ENCODE peak calls at places on chromosomes 3 and 15, in nine cellular contexts. One of them, this sample, is unnamed.

GRCh38 chr3:83302091-83302490 is 1540.6 kb upstream of the GBE1 start:
- DNase-seq in MM.1S: no peak
- DNase-seq in mammary epithelial cell: no peak
- DNase-seq in esophagus squamous epithelium: no peak
- DNase-seq in left lung: no peak
- DNase-seq in heart right ventricle: no peak
- DNase-seq in heart left ventricle: no peak
- DNase-seq in adrenal gland: no peak
- DNase-seq in lower lobe of right lung: no peak
- DNase-seq in this sample: no peak

GRCh38 chr3:11138371-11138770 is 15.9 kb upstream of the HRH1 start:
- DNase-seq in MM.1S: no peak
- DNase-seq in mammary epithelial cell: no peak
- DNase-seq in esophagus squamous epithelium: no peak
- DNase-seq in left lung: no peak
- DNase-seq in heart right ventricle: no peak
- DNase-seq in heart left ventricle: no peak
- DNase-seq in adrenal gland: no peak
- DNase-seq in lower lobe of right lung: no peak
- DNase-seq in this sample: no peak

GRCh38 chr3:127792664-127793292 is 29.5 kb downstream of the MGLL start:
- DNase-seq in MM.1S: no peak
- DNase-seq in mammary epithelial cell: peak; percentile 38
- DNase-seq in esophagus squamous epithelium: no peak
- DNase-seq in left lung: no peak
- DNase-seq in heart right ventricle: peak; percentile 75
- DNase-seq in heart left ventricle: peak; percentile 76
- DNase-seq in adrenal gland: no peak
- DNase-seq in lower lobe of right lung: no peak
- DNase-seq in this sample: no peak

GRCh38 chr3:37074178-37074577 is 80.9 kb downstream of the MLH1 start:
- DNase-seq in MM.1S: no peak
- DNase-seq in mammary epithelial cell: peak; percentile 46
- DNase-seq in esophagus squamous epithelium: no peak
- DNase-seq in left lung: no peak
- DNase-seq in heart right ventricle: no peak
- DNase-seq in heart left ventricle: no peak
- DNase-seq in adrenal gland: no peak
- DNase-seq in lower lobe of right lung: no peak
- DNase-seq in this sample: no peak

GRCh38 chr3:152300029-152300764 is 31.5 kb downstream of the MBNL1 start:
- DNase-seq in MM.1S: no peak
- DNase-seq in mammary epithelial cell: no peak
- DNase-seq in esophagus squamous epithelium: no peak
- DNase-seq in left lung: no peak
- DNase-seq in heart right ventricle: no peak
- DNase-seq in heart left ventricle: no peak
- DNase-seq in adrenal gland: no peak
- DNase-seq in lower lobe of right lung: no peak
- DNase-seq in this sample: no peak

GRCh38 chr3:54858386-54858785 is 69.5 kb downstream of the LRTM1 start:
- DNase-seq in MM.1S: no peak
- DNase-seq in mammary epithelial cell: no peak
- DNase-seq in esophagus squamous epithelium: no peak
- DNase-seq in left lung: no peak
- DNase-seq in heart right ventricle: no peak
- DNase-seq in heart left ventricle: no peak
- DNase-seq in adrenal gland: no peak
- DNase-seq in lower lobe of right lung: no peak
- DNase-seq in this sample: no peak

GRCh38 chr15:50506121-50506520 is 40.3 kb downstream of the USP50 start:
- DNase-seq in MM.1S: no peak
- DNase-seq in mammary epithelial cell: no peak
- DNase-seq in esophagus squamous epithelium: no peak
- DNase-seq in left lung: no peak
- DNase-seq in heart right ventricle: no peak
- DNase-seq in heart left ventricle: no peak
- DNase-seq in adrenal gland: peak; percentile 70
- DNase-seq in lower lobe of right lung: no peak
- DNase-seq in this sample: no peak

GRCh38 chr3:166265153-166265552 is 427.9 kb upstream of the BCHE start:
- DNase-seq in MM.1S: peak; percentile 48
- DNase-seq in mammary epithelial cell: no peak
- DNase-seq in esophagus squamous epithelium: no peak
- DNase-seq in left lung: no peak
- DNase-seq in heart right ventricle: no peak
- DNase-seq in heart left ventricle: no peak
- DNase-seq in adrenal gland: no peak
- DNase-seq in lower lobe of right lung: no peak
- DNase-seq in this sample: no peak

GRCh38 chr15:90809536-90809935 is 58.9 kb upstream of the FURIN start:
- DNase-seq in MM.1S: no peak
- DNase-seq in mammary epithelial cell: no peak
- DNase-seq in esophagus squamous epithelium: no peak
- DNase-seq in left lung: no peak
- DNase-seq in heart right ventricle: no peak
- DNase-seq in heart left ventricle: no peak
- DNase-seq in adrenal gland: no peak
- DNase-seq in lower lobe of right lung: no peak
- DNase-seq in this sample: no peak

GRCh38 chr3:8768364-8769087 is 887 bp downstream of the OXTR start:
- DNase-seq in MM.1S: no peak
- DNase-seq in mammary epithelial cell: no peak
- DNase-seq in esophagus squamous epithelium: no peak
- DNase-seq in left lung: no peak
- DNase-seq in heart right ventricle: no peak
- DNase-seq in heart left ventricle: no peak
- DNase-seq in adrenal gland: no peak
- DNase-seq in lower lobe of right lung: no peak
- DNase-seq in this sample: no peak

GRCh38 chr15:64571857-64572291 is 111.5 kb downstream of the ZNF609 start:
- DNase-seq in MM.1S: peak; percentile 48
- DNase-seq in mammary epithelial cell: no peak
- DNase-seq in esophagus squamous epithelium: no peak
- DNase-seq in left lung: no peak
- DNase-seq in heart right ventricle: no peak
- DNase-seq in heart left ventricle: no peak
- DNase-seq in adrenal gland: no peak
- DNase-seq in lower lobe of right lung: no peak
- DNase-seq in this sample: no peak

DNA sequence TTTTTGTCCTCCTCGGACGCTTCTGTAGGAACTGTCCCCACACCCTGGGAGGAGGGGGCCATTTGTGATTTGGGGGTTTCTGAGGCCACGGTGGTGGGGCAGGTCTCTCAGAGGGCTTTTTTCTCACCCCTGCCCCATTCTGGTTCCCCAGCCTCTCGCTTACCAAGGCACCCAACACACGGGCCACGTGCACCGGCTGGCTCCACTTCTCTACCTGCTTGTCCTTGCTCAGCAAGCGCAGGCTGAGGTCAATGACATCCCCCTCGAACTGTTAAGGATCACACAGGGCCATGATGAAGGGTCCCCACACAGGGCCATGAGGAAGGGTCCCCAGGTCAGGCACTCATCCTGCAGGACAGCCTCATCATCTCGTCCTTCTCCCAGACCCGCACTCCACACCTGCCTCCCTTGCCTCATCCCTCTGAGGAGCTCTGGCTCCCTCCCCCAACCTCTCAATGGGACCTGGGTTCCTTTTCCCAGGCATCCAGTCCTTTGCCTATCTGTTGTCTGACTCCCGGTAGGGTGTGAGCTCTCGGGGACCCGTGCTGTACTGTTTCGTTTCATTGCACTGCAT is 10.6 kb downstream of the EPB42 start:
- DNase-seq in MM.1S: no peak
- DNase-seq in mammary epithelial cell: no peak
- DNase-seq in esophagus squamous epithelium: no peak
- DNase-seq in left lung: no peak
- DNase-seq in heart right ventricle: no peak
- DNase-seq in heart left ventricle: no peak
- DNase-seq in adrenal gland: no peak
- DNase-seq in lower lobe of right lung: no peak
- DNase-seq in this sample: no peak
- H3K27me3 ChIP-seq in MM.1S: no peaks in the 10 kb centered on the region
- H3K27me3 ChIP-seq in mammary epithelial cell: no peaks in the 10 kb centered on the region
- H3K27me3 ChIP-seq in esophagus squamous epithelium: peaks cover 50% of the 10 kb centered on the region
- H3K27me3 ChIP-seq in left lung: peaks cover 29% of the 10 kb centered on the region
- H3K27me3 ChIP-seq in heart right ventricle: peaks cover 13% of the 10 kb centered on the region
- H3K27me3 ChIP-seq in heart left ventricle: no peaks in the 10 kb centered on the region
- H3K27me3 ChIP-seq in adrenal gland: no peaks in the 10 kb centered on the region
- H3K27me3 ChIP-seq in lower lobe of right lung: peaks cover 15% of the 10 kb centered on the region
- H3K27me3 ChIP-seq in this sample: no peaks in the 10 kb centered on the region

GRCh38 chr3:56988458-56988857 is 72.0 kb upstream of the SPATA12 start:
- DNase-seq in MM.1S: no peak
- DNase-seq in mammary epithelial cell: no peak
- DNase-seq in esophagus squamous epithelium: no peak
- DNase-seq in left lung: no peak
- DNase-seq in heart right ventricle: no peak
- DNase-seq in heart left ventricle: no peak
- DNase-seq in adrenal gland: no peak
- DNase-seq in lower lobe of right lung: no peak
- DNase-seq in this sample: no peak

GRCh38 chr3:56989434-56990294 is 70.8 kb upstream of the SPATA12 start:
- DNase-seq in MM.1S: no peak
- DNase-seq in mammary epithelial cell: no peak
- DNase-seq in esophagus squamous epithelium: no peak
- DNase-seq in left lung: no peak
- DNase-seq in heart right ventricle: peak; percentile 43
- DNase-seq in heart left ventricle: no peak
- DNase-seq in adrenal gland: no peak
- DNase-seq in lower lobe of right lung: no peak
- DNase-seq in this sample: no peak

GRCh38 chr3:56987238-56987932 is 73.1 kb upstream of the SPATA12 start:
- DNase-seq in MM.1S: no peak
- DNase-seq in mammary epithelial cell: no peak
- DNase-seq in esophagus squamous epithelium: no peak
- DNase-seq in left lung: no peak
- DNase-seq in heart right ventricle: no peak
- DNase-seq in heart left ventricle: no peak
- DNase-seq in adrenal gland: no peak
- DNase-seq in lower lobe of right lung: no peak
- DNase-seq in this sample: peak; percentile 57

GRCh38 chr3:56990295-56991015 is 70.0 kb upstream of the SPATA12 start:
- DNase-seq in MM.1S: no peak
- DNase-seq in mammary epithelial cell: no peak
- DNase-seq in esophagus squamous epithelium: no peak
- DNase-seq in left lung: no peak
- DNase-seq in heart right ventricle: no peak
- DNase-seq in heart left ventricle: no peak
- DNase-seq in adrenal gland: no peak
- DNase-seq in lower lobe of right lung: no peak
- DNase-seq in this sample: no peak

DNA sequence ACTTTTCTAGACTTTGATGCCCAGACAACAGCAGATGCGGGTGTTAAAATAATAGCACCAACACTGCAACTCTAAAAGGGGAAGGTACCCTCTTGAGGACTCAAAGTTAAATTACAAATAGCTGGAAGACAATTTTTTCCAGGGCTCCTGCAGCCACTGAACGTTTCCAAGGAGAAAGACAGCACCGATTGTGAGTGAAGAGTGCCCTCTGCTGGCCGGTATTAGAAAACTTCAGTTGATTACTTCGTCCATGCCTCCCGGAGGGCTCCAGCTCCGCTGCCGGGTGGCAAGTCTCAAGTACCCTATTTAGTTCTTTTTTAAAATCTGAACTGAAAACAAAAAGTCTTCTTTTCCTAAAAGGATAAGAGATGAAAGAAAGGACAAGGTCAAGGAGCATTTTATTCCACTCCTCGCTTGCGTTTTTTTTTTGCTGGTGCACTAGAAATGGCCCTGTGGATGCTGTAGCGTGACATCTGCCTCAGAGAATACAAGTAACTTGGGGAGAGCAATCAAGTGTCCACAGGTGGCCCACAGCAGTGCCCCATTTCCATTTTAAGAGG is 71.5 kb upstream of the SPATA12 start:
- DNase-seq in MM.1S: peak; percentile 55
- DNase-seq in mammary epithelial cell: peak; percentile 59
- DNase-seq in esophagus squamous epithelium: no peak
- DNase-seq in left lung: no peak
- DNase-seq in heart right ventricle: peak; percentile 87
- DNase-seq in heart left ventricle: peak; percentile 83
- DNase-seq in adrenal gland: peak; percentile 76
- DNase-seq in lower lobe of right lung: peak; percentile 60
- DNase-seq in this sample: peak; percentile 87
- H3K4me3 ChIP-seq in MM.1S: no peak overlapping the region
- H3K4me3 ChIP-seq in mammary epithelial cell: no peak overlapping the region
- H3K4me3 ChIP-seq in esophagus squamous epithelium: no peak overlapping the region
- H3K4me3 ChIP-seq in left lung: no peak overlapping the region
- H3K4me3 ChIP-seq in heart right ventricle: no peak overlapping the region
- H3K4me3 ChIP-seq in heart left ventricle: peak overlapping the region; percentile 7
- H3K4me3 ChIP-seq in adrenal gland: no peak overlapping the region
- H3K4me3 ChIP-seq in lower lobe of right lung: no peak overlapping the region
- H3K4me3 ChIP-seq in this sample: peak overlapping the region; percentile 12

DNA sequence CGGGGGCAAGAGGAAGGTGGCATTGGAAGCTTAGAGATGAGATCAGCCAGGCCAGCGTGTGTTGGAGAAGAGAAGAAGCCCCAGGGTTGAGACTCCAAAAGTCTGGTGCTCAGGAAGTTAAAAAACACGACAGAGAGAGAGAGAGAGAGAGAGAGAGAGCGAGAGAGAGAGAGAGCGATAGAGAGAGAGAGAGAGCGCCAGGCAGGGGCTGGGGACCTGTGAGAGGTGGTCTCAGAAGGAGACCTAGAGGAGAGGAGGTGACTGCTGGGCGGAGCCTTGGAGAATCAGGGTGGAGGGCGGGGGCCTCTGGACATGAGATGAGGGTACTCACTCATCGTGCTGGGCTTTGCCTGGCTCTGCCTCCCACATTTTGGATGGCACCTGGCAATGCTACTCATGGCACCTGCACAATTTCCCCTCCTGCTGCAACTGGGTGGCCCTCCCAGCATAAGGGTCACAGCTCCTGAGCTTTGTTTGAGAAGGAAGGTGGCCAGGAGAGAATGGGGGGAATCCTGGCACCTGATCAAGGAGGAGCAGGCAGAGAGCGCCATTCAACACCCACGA is 51.0 kb downstream of the FBLN2 start:
- DNase-seq in MM.1S: no peak
- DNase-seq in mammary epithelial cell: no peak
- DNase-seq in esophagus squamous epithelium: no peak
- DNase-seq in left lung: no peak
- DNase-seq in heart right ventricle: no peak
- DNase-seq in heart left ventricle: no peak
- DNase-seq in adrenal gland: no peak
- DNase-seq in lower lobe of right lung: no peak
- DNase-seq in this sample: no peak
- H3K27ac ChIP-seq in MM.1S: no peak overlapping the region
- H3K27ac ChIP-seq in mammary epithelial cell: peak overlapping the region; percentile 25
- H3K27ac ChIP-seq in esophagus squamous epithelium: no peak overlapping the region
- H3K27ac ChIP-seq in left lung: no peak overlapping the region
- H3K27ac ChIP-seq in heart right ventricle: no peak overlapping the region
- H3K27ac ChIP-seq in heart left ventricle: no peak overlapping the region
- H3K27ac ChIP-seq in adrenal gland: no peak overlapping the region
- H3K27ac ChIP-seq in lower lobe of right lung: no peak overlapping the region
- H3K27ac ChIP-seq in this sample: no peak overlapping the region

DNA sequence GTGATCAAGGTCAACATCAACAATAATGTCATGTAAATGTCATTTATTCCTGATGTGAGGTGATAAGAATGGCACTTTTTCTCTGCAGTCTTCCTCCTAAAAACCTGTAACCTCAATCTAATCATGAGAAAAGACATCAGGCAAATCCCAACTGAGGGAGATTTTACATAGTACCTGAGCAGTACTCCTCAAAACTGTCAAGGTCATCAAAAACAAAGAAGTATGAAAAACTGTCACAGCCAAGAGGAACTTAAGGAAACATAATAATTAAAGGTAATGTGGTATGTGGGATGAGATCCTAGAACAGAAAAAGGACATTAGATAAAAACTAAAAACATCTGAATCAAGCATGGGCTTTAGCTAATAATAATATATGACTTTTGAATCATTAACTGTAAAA is 140.9 kb upstream of the GRM7 start:
- DNase-seq in MM.1S: no peak
- DNase-seq in mammary epithelial cell: no peak
- DNase-seq in esophagus squamous epithelium: no peak
- DNase-seq in left lung: no peak
- DNase-seq in heart right ventricle: no peak
- DNase-seq in heart left ventricle: no peak
- DNase-seq in adrenal gland: no peak
- DNase-seq in lower lobe of right lung: no peak
- DNase-seq in this sample: no peak
- H3K27me3 ChIP-seq in MM.1S: no peaks in the 10 kb centered on the region
- H3K27me3 ChIP-seq in mammary epithelial cell: no peaks in the 10 kb centered on the region
- H3K27me3 ChIP-seq in esophagus squamous epithelium: no peaks in the 10 kb centered on the region
- H3K27me3 ChIP-seq in left lung: no peaks in the 10 kb centered on the region
- H3K27me3 ChIP-seq in heart right ventricle: no peaks in the 10 kb centered on the region
- H3K27me3 ChIP-seq in heart left ventricle: no peaks in the 10 kb centered on the region
- H3K27me3 ChIP-seq in adrenal gland: no peaks in the 10 kb centered on the region
- H3K27me3 ChIP-seq in lower lobe of right lung: no peaks in the 10 kb centered on the region
- H3K27me3 ChIP-seq in this sample: no peaks in the 10 kb centered on the region

This sample was measured in dorsolateral prefrontal cortex.